ENCODE peak calls at places on chromosomes 4 and X, in seven cellular contexts. V is NCI-H345; X is T-helper 2 cell; F is HEK293T; A is frontal cortex; J is aorta; I is activated CD4-positive, alpha-beta T cell treated with anti-CD3 and anti-CD28 coated beads, Interleukin-2, amount 10 ng/mL, durations not matched to agents 7 days and 5 days. W is an unnamed sample.

GRCh38 chr4:23728393-23728792 is 161.5 kb downstream of the PPARGC1A start:
- DNase-seq in A (peak; percentile 22), I (no peak), J (no peak), X (no peak), F (no peak), V (no peak), W (no peak)

GRCh38 chrX:21295246-21295820 is 78.9 kb upstream of the CNKSR2 start:
- DNase-seq in X (no peak), I (no peak), F (no peak), V (no peak), J (no peak), A (no peak), W (no peak)

GRCh38 chr4:55458611-55459010 is 62.9 kb downstream of the TMEM165 start:
- DNase-seq in F (no peak), V (no peak), I (no peak), A (no peak), X (no peak), J (no peak), W (no peak)

GRCh38 chr4:126916626-126917140 is 716.1 kb upstream of the INTU start:
- DNase-seq in V (no peak), A (no peak), F (no peak), I (no peak), J (no peak), X (no peak), W (no peak)

GRCh38 chr4:26144526-26145167 is 176.2 kb upstream of the RBPJ start:
- DNase-seq in F (no peak), X (no peak), I (no peak), J (no peak), A (no peak), V (no peak), W (no peak)

GRCh38 chrX:70336767-70337166 is 46.9 kb downstream of the KIF4A start:
- DNase-seq in J (no peak), X (no peak), I (peak; percentile 6), A (no peak), V (no peak), F (no peak), W (no peak)

GRCh38 chrX:29671426-29671825 is 543.9 kb upstream of the MAGEB2 start:
- DNase-seq in J (no peak), I (no peak), A (no peak), F (no peak), X (no peak), V (no peak), W (no peak)

GRCh38 chr4:1008840-1009646 is 2.4 kb upstream of the FGFRL1 start:
- DNase-seq in F (no peak), V (no peak), I (peak; percentile 43), A (no peak), J (peak; percentile 74), X (no peak), W (no peak)

W was measured in ovary.